ENCODE peak calls at places on chromosomes 2 and 18, in six cellular contexts. P, D, O, M, J and U are unnamed samples.

GRCh38 chr18:79861687-79862086 is 63.9 kb downstream of the KCNG2 start:
- DNase-seq in P (no peak), D (no peak), O (no peak), M (no peak), J (no peak), U (no peak)

GRCh38 chr2:239355724-239356123 is 45.1 kb downstream of the HDAC4 start:
- DNase-seq in P (peak), D (no peak), O (no peak), M (no peak), J (no peak), U (no peak)

GRCh38 chr2:224145751-224146355 is 106.8 kb upstream of the SERPINE2 start:
- DNase-seq in P (no peak), D (no peak), O (no peak), M (no peak), J (no peak), U (no peak)

GRCh38 chr2:188940171-188940570 is 34.0 kb upstream of the COL3A1 start:
- DNase-seq in P (no peak), D (no peak), O (no peak), M (no peak), J (no peak), U (no peak)

GRCh38 chr18:36095936-36096519 is 28.7 kb upstream of the RPRD1A start:
- DNase-seq in P (no peak), D (no peak), O (peak), M (peak), J (no peak), U (no peak)

GRCh38 chr2:173401716-173402326 is 47.1 kb downstream of the CDCA7 start:
- DNase-seq in P (no peak), D (no peak), O (peak), M (no peak), J (no peak), U (no peak)

GRCh38 chr2:5798083-5798482 is 105.9 kb downstream of the SOX11 start:
- DNase-seq in P (no peak), D (no peak), O (no peak), M (no peak), J (no peak), U (no peak)

GRCh38 chr2:49832555-49832954 is 678.2 kb upstream of the FSHR start:
- DNase-seq in P (no peak), D (no peak), O (no peak), M (no peak), J (no peak), U (no peak)

GRCh38 chr2:159879061-159879604 is 81.1 kb upstream of the CD302 start:
- DNase-seq in P (no peak), D (no peak), O (no peak), M (no peak), J (no peak), U (no peak)

GRCh38 chr18:43010611-43011010 is 104.9 kb downstream of the RIT2 start:
- DNase-seq in P (no peak), D (no peak), O (no peak), M (no peak), J (no peak), U (no peak)

GRCh38 chr2:31413876-31414550 is 529 bp downstream of the XDH start:
- DNase-seq in P (no peak), D (no peak), O (peak), M (no peak), J (no peak), U (no peak)

GRCh38 chr2:225842939-225843338 is 443.4 kb downstream of the NYAP2 start:
- DNase-seq in P (no peak), D (no peak), O (no peak), M (no peak), J (no peak), U (no peak)

GRCh38 chr2:172790404-172790803 is 54.8 kb downstream of the RAPGEF4 start:
- DNase-seq in P (no peak), D (no peak), O (no peak), M (no peak), J (no peak), U (no peak)

GRCh38 chr18:10771053-10771709 is 245.4 kb downstream of the NAPG start:
- DNase-seq in P (no peak), D (no peak), O (no peak), M (no peak), J (no peak), U (no peak)

GRCh38 chr2:219010162-219010756 is 17.0 kb upstream of the CRYBA2 start:
- DNase-seq in P (no peak), D (peak), O (peak), M (peak), J (no peak), U (no peak)

GRCh38 chr2:72109291-72109690 is 38.4 kb downstream of the CYP26B1 start:
- DNase-seq in P (peak), D (no peak), O (no peak), M (no peak), J (no peak), U (no peak)

GRCh38 chr2:15556311-15556930 is 4.7 kb downstream of the NBAS start:
- DNase-seq in P (no peak), D (no peak), O (no peak), M (peak), J (no peak), U (no peak)
- H3K27ac ChIP-seq in P (no peak), D (no peak), O (no peak), M (peak), J (no peak), U (no peak)

DNA sequence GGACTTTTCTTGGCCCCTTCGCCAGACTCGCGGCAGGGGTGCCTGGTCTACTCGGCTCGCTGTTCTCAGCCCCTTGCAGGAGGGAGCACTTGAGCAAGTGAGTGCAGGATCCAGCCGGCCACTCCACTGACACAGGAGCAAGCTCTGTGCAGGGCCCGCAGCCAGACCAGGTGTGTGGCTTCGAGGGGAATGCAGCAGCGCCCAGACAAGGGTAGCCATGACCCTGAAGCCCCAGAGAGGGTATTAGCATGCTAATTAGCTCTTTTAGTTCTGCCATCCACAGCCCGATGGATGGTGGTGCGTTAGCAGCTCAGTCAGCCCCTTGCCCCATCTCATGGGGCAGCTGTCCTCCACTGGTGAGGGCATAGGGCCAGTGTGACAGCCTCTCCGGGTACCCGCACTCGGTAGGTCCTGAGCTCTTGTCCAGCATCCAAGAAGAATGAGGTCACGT is 103.2 kb upstream of the HS6ST1 start:
- DNase-seq in P (no peak), D (peak), O (no peak), M (no peak), J (no peak), U (no peak)
- H3K27ac ChIP-seq in P (no peak), D (peak), O (no peak), M (no peak), J (no peak), U (no peak)

GRCh38 chr2:190722825-190723224 is 73.9 kb downstream of the NAB1 start:
- DNase-seq in P (no peak), D (no peak), O (no peak), M (no peak), J (no peak), U (no peak)
- H3K27ac ChIP-seq in P (no peak), D (no peak), O (no peak), M (no peak), J (no peak), U (no peak)

DNA sequence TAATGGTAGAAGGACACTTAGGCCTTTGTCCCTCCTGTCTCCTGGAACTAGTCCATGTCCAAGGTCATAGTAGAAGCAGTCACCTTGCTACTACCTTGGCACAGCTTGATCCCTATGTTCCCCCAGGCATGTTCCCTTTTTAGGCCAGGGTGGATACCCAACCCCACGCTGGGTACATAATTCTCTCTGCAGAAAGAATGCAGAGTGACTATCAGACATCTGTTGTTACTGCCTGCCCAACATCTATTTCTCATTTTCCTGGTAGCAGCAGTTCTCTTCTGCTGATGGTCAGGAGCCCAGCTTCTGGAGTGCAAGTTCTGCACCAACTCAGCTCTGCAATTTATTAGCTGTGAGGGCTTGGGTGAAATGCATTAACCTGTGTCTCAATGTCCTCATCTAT is 4.4 kb upstream of the METTL21A start:
- DNase-seq in P (no peak), D (no peak), O (no peak), M (no peak), J (no peak), U (no peak)
- H3K27ac ChIP-seq in P (no peak), D (no peak), O (no peak), M (no peak), J (no peak), U (no peak)

DNA sequence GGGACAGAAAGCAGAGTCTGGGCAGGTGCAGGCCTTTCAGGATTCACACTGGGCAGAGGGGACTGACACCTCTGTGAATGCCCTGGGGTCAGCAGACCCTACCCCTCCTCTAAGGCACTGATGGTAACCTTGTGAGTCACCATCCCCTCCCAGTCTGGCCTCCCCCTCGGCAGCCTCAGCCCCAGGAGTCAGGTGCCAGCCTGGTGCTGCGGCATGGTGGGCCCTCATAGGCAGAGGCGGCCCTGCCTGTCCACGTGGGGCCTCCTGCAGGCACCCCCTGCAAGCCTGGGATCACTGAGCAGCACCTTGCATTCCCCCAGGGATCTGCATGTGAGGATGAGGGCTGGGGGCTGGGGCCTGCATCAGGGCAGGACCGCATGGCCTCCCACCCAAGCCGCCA is 4.8 kb upstream of the GPR17 start:
- DNase-seq in P (no peak), D (no peak), O (no peak), M (no peak), J (no peak), U (no peak)
- H3K27ac ChIP-seq in P (peak), D (no peak), O (no peak), M (no peak), J (no peak), U (no peak)

GRCh38 chr18:58520964-58521363 is 107.9 kb downstream of the ALPK2 start:
- DNase-seq in P (no peak), D (no peak), O (no peak), M (peak), J (no peak), U (no peak)
- H3K27ac ChIP-seq in P (no peak), D (no peak), O (no peak), M (no peak), J (no peak), U (no peak)

GRCh38 chr18:706438-706837 is 6.0 kb downstream of the ENOSF1 start:
- DNase-seq in P (no peak), D (no peak), O (no peak), M (no peak), J (no peak), U (no peak)

GRCh38 chr18:697771-698170 is 14.7 kb downstream of the ENOSF1 start:
- DNase-seq in P (no peak), D (peak), O (no peak), M (no peak), J (no peak), U (no peak)

GRCh38 chr18:708096-708495 is 4.3 kb downstream of the ENOSF1 start:
- DNase-seq in P (no peak), D (no peak), O (no peak), M (no peak), J (no peak), U (no peak)

GRCh38 chr18:703660-704018 is 8.8 kb downstream of the ENOSF1 start:
- DNase-seq in P (no peak), D (no peak), O (no peak), M (no peak), J (no peak), U (no peak)

GRCh38 chr18:702957-703659 is 9.3 kb downstream of the ENOSF1 start:
- DNase-seq in P (no peak), D (no peak), O (no peak), M (no peak), J (no peak), U (no peak)
- H3K27ac ChIP-seq in P (peak), D (peak), O (no peak), M (peak), J (no peak), U (no peak)